ENCODE peak calls at places on chromosome 19, in four cellular contexts. One of them, this sample, is unnamed.
A peak's percentile ranks its signal among the peaks of the same experiment; 100 is the strongest.

GRCh38 chr19:39307233-39307821 is 11.1 kb downstream of the IFNL1 start:
- DNase-seq in tibial artery: no peak
- DNase-seq in SK-N-SH: no peak
- DNase-seq in foreskin fibroblast: no peak
- DNase-seq in this sample: no peak

GRCh38 chr19:50320596-50320995 is 8.6 kb downstream of the KCNC3 start:
- DNase-seq in SK-N-SH: no peak
- DNase-seq in tibial artery: no peak
- DNase-seq in foreskin fibroblast: no peak
- DNase-seq in this sample: no peak

GRCh38 chr19:8001651-8001994 is 3.8 kb downstream of the ELAVL1 start:
- DNase-seq in tibial artery: no peak
- DNase-seq in SK-N-SH: no peak
- DNase-seq in foreskin fibroblast: no peak
- DNase-seq in this sample: no peak

GRCh38 chr19:41299046-41299754 is 10.8 kb upstream of the CCDC97 start:
- DNase-seq in tibial artery: peak; percentile 75
- DNase-seq in SK-N-SH: no peak
- DNase-seq in foreskin fibroblast: no peak
- DNase-seq in this sample: peak; percentile 28

GRCh38 chr19:11410682-11411081 is 8.4 kb downstream of the RGL3 start:
- DNase-seq in SK-N-SH: no peak
- DNase-seq in tibial artery: no peak
- DNase-seq in foreskin fibroblast: peak; percentile 30
- DNase-seq in this sample: peak; percentile 21

GRCh38 chr19:17104679-17105078 is 29.1 kb downstream of the MYO9B start:
- DNase-seq in SK-N-SH: no peak
- DNase-seq in tibial artery: no peak
- DNase-seq in foreskin fibroblast: no peak
- DNase-seq in this sample: no peak

GRCh38 chr19:3080281-3080680 is 13.9 kb upstream of the GNA11 start:
- DNase-seq in SK-N-SH: peak; percentile 27
- DNase-seq in tibial artery: no peak
- DNase-seq in foreskin fibroblast: peak; percentile 42
- DNase-seq in this sample: no peak

GRCh38 chr19:57558525-57558924 is 1.1 kb downstream of the ZNF550 start:
- DNase-seq in tibial artery: no peak
- DNase-seq in foreskin fibroblast: peak; percentile 33
- DNase-seq in SK-N-SH: peak; percentile 29
- DNase-seq in this sample: peak; percentile 15

GRCh38 chr19:38034153-38034835 is 127.3 kb downstream of the SIPA1L3 start:
- DNase-seq in tibial artery: peak; percentile 33
- DNase-seq in SK-N-SH: no peak
- DNase-seq in foreskin fibroblast: no peak
- DNase-seq in this sample: no peak

GRCh38 chr19:38033658-38034150 is 126.7 kb downstream of the SIPA1L3 start:
- DNase-seq in SK-N-SH: no peak
- DNase-seq in foreskin fibroblast: no peak
- DNase-seq in tibial artery: no peak
- DNase-seq in this sample: no peak

GRCh38 chr19:38032151-38032550 is 125.1 kb downstream of the SIPA1L3 start:
- DNase-seq in foreskin fibroblast: no peak
- DNase-seq in SK-N-SH: no peak
- DNase-seq in tibial artery: no peak
- DNase-seq in this sample: peak; percentile 53

GRCh38 chr19:38031423-38031770 is 124.4 kb downstream of the SIPA1L3 start:
- DNase-seq in foreskin fibroblast: no peak
- DNase-seq in tibial artery: no peak
- DNase-seq in SK-N-SH: no peak
- DNase-seq in this sample: peak; percentile 29

GRCh38 chr19:38032951-38033350 is 125.9 kb downstream of the SIPA1L3 start:
- DNase-seq in tibial artery: no peak
- DNase-seq in foreskin fibroblast: no peak
- DNase-seq in SK-N-SH: no peak
- DNase-seq in this sample: peak; percentile 24
- H3K4me3 ChIP-seq in tibial artery: no peak overlapping the region
- H3K4me3 ChIP-seq in foreskin fibroblast: no peak overlapping the region
- H3K4me3 ChIP-seq in SK-N-SH: no peak overlapping the region
- H3K4me3 ChIP-seq in this sample: no peak overlapping the region

GRCh38 chr19:15649526-15649925 is 8.8 kb downstream of the CYP4F3 start:
- DNase-seq in SK-N-SH: no peak
- DNase-seq in tibial artery: no peak
- DNase-seq in foreskin fibroblast: no peak
- DNase-seq in this sample: no peak
- TF ChIP-seq CTCF in SK-N-SH: no peak
- TF ChIP-seq CTCF in tibial artery: no peak
- TF ChIP-seq CTCF in foreskin fibroblast: no peak
- TF ChIP-seq CTCF in this sample: no peak

GRCh38 chr19:31355330-31356289 is 6.4 kb upstream of the TSHZ3 start:
- DNase-seq in tibial artery: no peak
- DNase-seq in SK-N-SH: peak; percentile 16
- DNase-seq in foreskin fibroblast: no peak
- DNase-seq in this sample: no peak

GRCh38 chr19:31354316-31354715 is 5.1 kb upstream of the TSHZ3 start:
- DNase-seq in foreskin fibroblast: no peak
- DNase-seq in SK-N-SH: peak; percentile 22
- DNase-seq in tibial artery: no peak
- DNase-seq in this sample: no peak

GRCh38 chr19:31354919-31355318 is 5.7 kb upstream of the TSHZ3 start:
- DNase-seq in tibial artery: no peak
- DNase-seq in foreskin fibroblast: no peak
- DNase-seq in SK-N-SH: no peak
- DNase-seq in this sample: no peak

GRCh38 chr19:31356587-31357314 is 7.5 kb upstream of the TSHZ3 start:
- DNase-seq in SK-N-SH: peak; percentile 32
- DNase-seq in foreskin fibroblast: no peak
- DNase-seq in tibial artery: no peak
- DNase-seq in this sample: no peak

GRCh38 chr19:31357315-31357673 is 8.1 kb upstream of the TSHZ3 start:
- DNase-seq in SK-N-SH: no peak
- DNase-seq in tibial artery: no peak
- DNase-seq in foreskin fibroblast: no peak
- DNase-seq in this sample: no peak
- H3K4me3 ChIP-seq in SK-N-SH: no peak overlapping the region
- H3K4me3 ChIP-seq in tibial artery: no peak overlapping the region
- H3K4me3 ChIP-seq in foreskin fibroblast: no peak overlapping the region
- H3K4me3 ChIP-seq in this sample: no peak overlapping the region

GRCh38 chr19:43503501-43504425 is 783 bp downstream of the PHLDB3 start:
- DNase-seq in foreskin fibroblast: peak; percentile 97
- DNase-seq in tibial artery: peak; percentile 98
- DNase-seq in SK-N-SH: peak; percentile 99
- DNase-seq in this sample: peak; percentile 84
- TF ChIP-seq CTCF in foreskin fibroblast: no peak
- TF ChIP-seq CTCF in tibial artery: no peak
- TF ChIP-seq CTCF in SK-N-SH: no peak
- TF ChIP-seq CTCF in this sample: no peak

GRCh38 chr19:37551123-37551993 is 43.2 kb downstream of the ZNF571 start:
- DNase-seq in SK-N-SH: peak; percentile 95
- DNase-seq in foreskin fibroblast: peak; percentile 89
- DNase-seq in tibial artery: no peak
- DNase-seq in this sample: peak; percentile 68
- H3K4me3 ChIP-seq in SK-N-SH: peak overlapping the region; percentile 52
- H3K4me3 ChIP-seq in foreskin fibroblast: peak overlapping the region; percentile 80
- H3K4me3 ChIP-seq in tibial artery: no peak overlapping the region
- H3K4me3 ChIP-seq in this sample: peak overlapping the region; percentile 86

DNA sequence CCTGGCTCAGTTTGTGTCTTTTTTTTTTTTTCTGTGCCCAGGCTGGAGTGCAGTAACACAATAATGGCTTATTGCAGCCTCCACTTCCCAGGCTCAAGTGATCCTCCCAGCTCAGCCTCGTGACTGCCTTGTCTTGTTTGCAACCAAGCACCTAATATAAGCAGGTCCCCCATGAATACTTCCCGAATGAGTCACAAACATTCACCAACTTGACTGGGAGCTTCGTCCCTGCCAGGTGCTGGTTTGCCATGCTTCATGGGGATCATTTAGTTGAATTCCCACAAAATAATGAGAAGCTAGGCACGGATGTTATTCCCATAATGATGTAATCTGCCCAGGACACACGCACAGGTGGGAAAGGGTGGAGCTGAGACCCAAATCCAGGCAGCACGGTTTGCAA is 176.5 kb downstream of the CACNA1A start:
- DNase-seq in foreskin fibroblast: no peak
- DNase-seq in SK-N-SH: no peak
- DNase-seq in tibial artery: no peak
- DNase-seq in this sample: peak; percentile 7
- TF ChIP-seq CTCF in foreskin fibroblast: no peak
- TF ChIP-seq CTCF in SK-N-SH: no peak
- TF ChIP-seq CTCF in tibial artery: no peak
- TF ChIP-seq CTCF in this sample: no peak

GRCh38 chr19:54063350-54064078 is at the start of gene VSTM1:
- DNase-seq in foreskin fibroblast: no peak
- DNase-seq in tibial artery: no peak
- DNase-seq in SK-N-SH: no peak
- DNase-seq in this sample: no peak
- H3K4me3 ChIP-seq in foreskin fibroblast: no peak within 1 kb of the TSS
- H3K4me3 ChIP-seq in tibial artery: no peak within 1 kb of the TSS
- H3K4me3 ChIP-seq in SK-N-SH: no peak within 1 kb of the TSS
- H3K4me3 ChIP-seq in this sample: no peak within 1 kb of the TSS